ENCODE peak calls at places on chromosomes 3 and 15, in nine cellular contexts. One of them, this sample, is unnamed.

GRCh38 chr3:14674841-14675240 is at the start of gene C3orf20:
- DNase-seq in stimulated activated naive CD4-positive, alpha-beta T cell treated with Interleukin-2 at 50 U/mL for 16 hours: no peak
- DNase-seq in naive thymus-derived CD8-positive, alpha-beta T cell: no peak
- DNase-seq in adipocyte: no peak
- DNase-seq in Right ventricle myocardium superior: no peak
- DNase-seq in fibroblast of the aortic adventitia: no peak
- DNase-seq in SHP77 treated with DMSO at 0.1 percent for 48 hours: no peak
- DNase-seq in NCI-H1105 treated with DMSO at 0.1 percent for 48 hours: no peak
- DNase-seq in activated effector memory CD4-positive, alpha-beta T cell treated with Interleukin-2 at 50 U/mL for 16 hours: no peak
- DNase-seq in this sample: no peak

GRCh38 chr3:142447308-142447851 is 457 bp downstream of the XRN1 start:
- DNase-seq in stimulated activated naive CD4-positive, alpha-beta T cell treated with Interleukin-2 at 50 U/mL for 16 hours: peak; percentile 44
- DNase-seq in naive thymus-derived CD8-positive, alpha-beta T cell: peak; percentile 34
- DNase-seq in adipocyte: peak; percentile 70
- DNase-seq in Right ventricle myocardium superior: peak; percentile 57
- DNase-seq in fibroblast of the aortic adventitia: peak; percentile 61
- DNase-seq in SHP77 treated with DMSO at 0.1 percent for 48 hours: no peak
- DNase-seq in NCI-H1105 treated with DMSO at 0.1 percent for 48 hours: peak; percentile 59
- DNase-seq in activated effector memory CD4-positive, alpha-beta T cell treated with Interleukin-2 at 50 U/mL for 16 hours: peak; percentile 19
- DNase-seq in this sample: no peak

GRCh38 chr3:128472462-128473179 is 5.9 kb upstream of the DNAJB8 start:
- DNase-seq in stimulated activated naive CD4-positive, alpha-beta T cell treated with Interleukin-2 at 50 U/mL for 16 hours: no peak
- DNase-seq in naive thymus-derived CD8-positive, alpha-beta T cell: no peak
- DNase-seq in adipocyte: no peak
- DNase-seq in Right ventricle myocardium superior: no peak
- DNase-seq in fibroblast of the aortic adventitia: no peak
- DNase-seq in SHP77 treated with DMSO at 0.1 percent for 48 hours: no peak
- DNase-seq in NCI-H1105 treated with DMSO at 0.1 percent for 48 hours: no peak
- DNase-seq in activated effector memory CD4-positive, alpha-beta T cell treated with Interleukin-2 at 50 U/mL for 16 hours: no peak
- DNase-seq in this sample: no peak

GRCh38 chr3:111808439-111808838 is 50.6 kb upstream of the PHLDB2 start:
- DNase-seq in stimulated activated naive CD4-positive, alpha-beta T cell treated with Interleukin-2 at 50 U/mL for 16 hours: no peak
- DNase-seq in naive thymus-derived CD8-positive, alpha-beta T cell: no peak
- DNase-seq in adipocyte: peak; percentile 52
- DNase-seq in Right ventricle myocardium superior: no peak
- DNase-seq in fibroblast of the aortic adventitia: no peak
- DNase-seq in SHP77 treated with DMSO at 0.1 percent for 48 hours: no peak
- DNase-seq in NCI-H1105 treated with DMSO at 0.1 percent for 48 hours: no peak
- DNase-seq in activated effector memory CD4-positive, alpha-beta T cell treated with Interleukin-2 at 50 U/mL for 16 hours: no peak
- DNase-seq in this sample: no peak

GRCh38 chr3:170614214-170614966 is 28.5 kb upstream of the SLC7A14 start:
- DNase-seq in stimulated activated naive CD4-positive, alpha-beta T cell treated with Interleukin-2 at 50 U/mL for 16 hours: no peak
- DNase-seq in naive thymus-derived CD8-positive, alpha-beta T cell: no peak
- DNase-seq in adipocyte: peak; percentile 91
- DNase-seq in Right ventricle myocardium superior: no peak
- DNase-seq in fibroblast of the aortic adventitia: peak; percentile 90
- DNase-seq in SHP77 treated with DMSO at 0.1 percent for 48 hours: no peak
- DNase-seq in NCI-H1105 treated with DMSO at 0.1 percent for 48 hours: no peak
- DNase-seq in activated effector memory CD4-positive, alpha-beta T cell treated with Interleukin-2 at 50 U/mL for 16 hours: no peak
- DNase-seq in this sample: peak; percentile 63

GRCh38 chr15:39628821-39629220 is 47.9 kb downstream of the THBS1 start:
- DNase-seq in stimulated activated naive CD4-positive, alpha-beta T cell treated with Interleukin-2 at 50 U/mL for 16 hours: no peak
- DNase-seq in naive thymus-derived CD8-positive, alpha-beta T cell: no peak
- DNase-seq in adipocyte: no peak
- DNase-seq in Right ventricle myocardium superior: no peak
- DNase-seq in fibroblast of the aortic adventitia: peak; percentile 19
- DNase-seq in SHP77 treated with DMSO at 0.1 percent for 48 hours: no peak
- DNase-seq in NCI-H1105 treated with DMSO at 0.1 percent for 48 hours: no peak
- DNase-seq in activated effector memory CD4-positive, alpha-beta T cell treated with Interleukin-2 at 50 U/mL for 16 hours: no peak
- DNase-seq in this sample: no peak

GRCh38 chr15:40506964-40507571 is 36.3 kb downstream of the CHST14 start:
- DNase-seq in stimulated activated naive CD4-positive, alpha-beta T cell treated with Interleukin-2 at 50 U/mL for 16 hours: peak; percentile 46
- DNase-seq in naive thymus-derived CD8-positive, alpha-beta T cell: peak; percentile 62
- DNase-seq in adipocyte: peak; percentile 93
- DNase-seq in Right ventricle myocardium superior: peak; percentile 84
- DNase-seq in fibroblast of the aortic adventitia: peak; percentile 61
- DNase-seq in SHP77 treated with DMSO at 0.1 percent for 48 hours: peak; percentile 49
- DNase-seq in NCI-H1105 treated with DMSO at 0.1 percent for 48 hours: peak; percentile 20
- DNase-seq in activated effector memory CD4-positive, alpha-beta T cell treated with Interleukin-2 at 50 U/mL for 16 hours: peak; percentile 39
- DNase-seq in this sample: no peak

GRCh38 chr3:185807455-185808068 is 17.3 kb downstream of the IGF2BP2 start:
- DNase-seq in stimulated activated naive CD4-positive, alpha-beta T cell treated with Interleukin-2 at 50 U/mL for 16 hours: no peak
- DNase-seq in naive thymus-derived CD8-positive, alpha-beta T cell: no peak
- DNase-seq in adipocyte: no peak
- DNase-seq in Right ventricle myocardium superior: no peak
- DNase-seq in fibroblast of the aortic adventitia: peak; percentile 80
- DNase-seq in SHP77 treated with DMSO at 0.1 percent for 48 hours: no peak
- DNase-seq in NCI-H1105 treated with DMSO at 0.1 percent for 48 hours: no peak
- DNase-seq in activated effector memory CD4-positive, alpha-beta T cell treated with Interleukin-2 at 50 U/mL for 16 hours: no peak
- DNase-seq in this sample: peak; percentile 65

GRCh38 chr15:48507416-48508065 is 138.0 kb downstream of the FBN1 start:
- DNase-seq in stimulated activated naive CD4-positive, alpha-beta T cell treated with Interleukin-2 at 50 U/mL for 16 hours: no peak
- DNase-seq in naive thymus-derived CD8-positive, alpha-beta T cell: no peak
- DNase-seq in adipocyte: peak; percentile 74
- DNase-seq in Right ventricle myocardium superior: no peak
- DNase-seq in fibroblast of the aortic adventitia: peak; percentile 80
- DNase-seq in SHP77 treated with DMSO at 0.1 percent for 48 hours: no peak
- DNase-seq in NCI-H1105 treated with DMSO at 0.1 percent for 48 hours: peak; percentile 30
- DNase-seq in activated effector memory CD4-positive, alpha-beta T cell treated with Interleukin-2 at 50 U/mL for 16 hours: no peak
- DNase-seq in this sample: peak; percentile 19

GRCh38 chr3:15525790-15526189 is 4.3 kb upstream of the COLQ start:
- DNase-seq in stimulated activated naive CD4-positive, alpha-beta T cell treated with Interleukin-2 at 50 U/mL for 16 hours: no peak
- DNase-seq in naive thymus-derived CD8-positive, alpha-beta T cell: no peak
- DNase-seq in adipocyte: no peak
- DNase-seq in Right ventricle myocardium superior: no peak
- DNase-seq in fibroblast of the aortic adventitia: no peak
- DNase-seq in SHP77 treated with DMSO at 0.1 percent for 48 hours: no peak
- DNase-seq in NCI-H1105 treated with DMSO at 0.1 percent for 48 hours: no peak
- DNase-seq in activated effector memory CD4-positive, alpha-beta T cell treated with Interleukin-2 at 50 U/mL for 16 hours: no peak
- DNase-seq in this sample: no peak

GRCh38 chr3:109018828-109019227 is 65.1 kb upstream of the GUCA1C start:
- DNase-seq in stimulated activated naive CD4-positive, alpha-beta T cell treated with Interleukin-2 at 50 U/mL for 16 hours: no peak
- DNase-seq in naive thymus-derived CD8-positive, alpha-beta T cell: no peak
- DNase-seq in adipocyte: no peak
- DNase-seq in Right ventricle myocardium superior: no peak
- DNase-seq in fibroblast of the aortic adventitia: no peak
- DNase-seq in SHP77 treated with DMSO at 0.1 percent for 48 hours: peak; percentile 5
- DNase-seq in NCI-H1105 treated with DMSO at 0.1 percent for 48 hours: no peak
- DNase-seq in activated effector memory CD4-positive, alpha-beta T cell treated with Interleukin-2 at 50 U/mL for 16 hours: no peak
- DNase-seq in this sample: no peak

GRCh38 chr15:29871401-29871800 is 49.1 kb upstream of the TJP1 start:
- DNase-seq in stimulated activated naive CD4-positive, alpha-beta T cell treated with Interleukin-2 at 50 U/mL for 16 hours: no peak
- DNase-seq in naive thymus-derived CD8-positive, alpha-beta T cell: no peak
- DNase-seq in adipocyte: no peak
- DNase-seq in Right ventricle myocardium superior: peak; percentile 67
- DNase-seq in fibroblast of the aortic adventitia: no peak
- DNase-seq in SHP77 treated with DMSO at 0.1 percent for 48 hours: no peak
- DNase-seq in NCI-H1105 treated with DMSO at 0.1 percent for 48 hours: no peak
- DNase-seq in activated effector memory CD4-positive, alpha-beta T cell treated with Interleukin-2 at 50 U/mL for 16 hours: no peak
- DNase-seq in this sample: no peak

GRCh38 chr3:116517308-116517707 is 72.0 kb upstream of the LSAMP start:
- DNase-seq in stimulated activated naive CD4-positive, alpha-beta T cell treated with Interleukin-2 at 50 U/mL for 16 hours: no peak
- DNase-seq in naive thymus-derived CD8-positive, alpha-beta T cell: no peak
- DNase-seq in adipocyte: peak; percentile 1
- DNase-seq in Right ventricle myocardium superior: no peak
- DNase-seq in fibroblast of the aortic adventitia: peak; percentile 1
- DNase-seq in SHP77 treated with DMSO at 0.1 percent for 48 hours: no peak
- DNase-seq in NCI-H1105 treated with DMSO at 0.1 percent for 48 hours: peak; percentile 15
- DNase-seq in activated effector memory CD4-positive, alpha-beta T cell treated with Interleukin-2 at 50 U/mL for 16 hours: no peak
- DNase-seq in this sample: no peak

GRCh38 chr15:44427756-44428724 is 611 bp downstream of the CTDSPL2 start:
- DNase-seq in stimulated activated naive CD4-positive, alpha-beta T cell treated with Interleukin-2 at 50 U/mL for 16 hours: no peak
- DNase-seq in naive thymus-derived CD8-positive, alpha-beta T cell: no peak
- DNase-seq in adipocyte: peak; percentile 78
- DNase-seq in Right ventricle myocardium superior: no peak
- DNase-seq in fibroblast of the aortic adventitia: peak; percentile 6
- DNase-seq in SHP77 treated with DMSO at 0.1 percent for 48 hours: no peak
- DNase-seq in NCI-H1105 treated with DMSO at 0.1 percent for 48 hours: peak; percentile 42
- DNase-seq in activated effector memory CD4-positive, alpha-beta T cell treated with Interleukin-2 at 50 U/mL for 16 hours: no peak
- DNase-seq in this sample: peak; percentile 20

GRCh38 chr3:129051776-129052400 is 8.7 kb upstream of the GP9 start:
- DNase-seq in stimulated activated naive CD4-positive, alpha-beta T cell treated with Interleukin-2 at 50 U/mL for 16 hours: no peak
- DNase-seq in naive thymus-derived CD8-positive, alpha-beta T cell: no peak
- DNase-seq in adipocyte: no peak
- DNase-seq in Right ventricle myocardium superior: peak; percentile 76
- DNase-seq in fibroblast of the aortic adventitia: peak; percentile 20
- DNase-seq in SHP77 treated with DMSO at 0.1 percent for 48 hours: no peak
- DNase-seq in NCI-H1105 treated with DMSO at 0.1 percent for 48 hours: no peak
- DNase-seq in activated effector memory CD4-positive, alpha-beta T cell treated with Interleukin-2 at 50 U/mL for 16 hours: no peak
- DNase-seq in this sample: no peak

GRCh38 chr3:187967982-187968381 is 186.0 kb upstream of the LPP start:
- DNase-seq in stimulated activated naive CD4-positive, alpha-beta T cell treated with Interleukin-2 at 50 U/mL for 16 hours: no peak
- DNase-seq in naive thymus-derived CD8-positive, alpha-beta T cell: no peak
- DNase-seq in adipocyte: no peak
- DNase-seq in Right ventricle myocardium superior: no peak
- DNase-seq in fibroblast of the aortic adventitia: no peak
- DNase-seq in SHP77 treated with DMSO at 0.1 percent for 48 hours: no peak
- DNase-seq in NCI-H1105 treated with DMSO at 0.1 percent for 48 hours: no peak
- DNase-seq in activated effector memory CD4-positive, alpha-beta T cell treated with Interleukin-2 at 50 U/mL for 16 hours: no peak
- DNase-seq in this sample: no peak

GRCh38 chr3:37603722-37604121 is 258.0 kb upstream of the CTDSPL start:
- DNase-seq in stimulated activated naive CD4-positive, alpha-beta T cell treated with Interleukin-2 at 50 U/mL for 16 hours: no peak
- DNase-seq in naive thymus-derived CD8-positive, alpha-beta T cell: no peak
- DNase-seq in adipocyte: no peak
- DNase-seq in Right ventricle myocardium superior: no peak
- DNase-seq in fibroblast of the aortic adventitia: no peak
- DNase-seq in SHP77 treated with DMSO at 0.1 percent for 48 hours: no peak
- DNase-seq in NCI-H1105 treated with DMSO at 0.1 percent for 48 hours: no peak
- DNase-seq in activated effector memory CD4-positive, alpha-beta T cell treated with Interleukin-2 at 50 U/mL for 16 hours: no peak
- DNase-seq in this sample: no peak

GRCh38 chr15:55917881-55918296 is 75.5 kb downstream of the NEDD4 start:
- DNase-seq in stimulated activated naive CD4-positive, alpha-beta T cell treated with Interleukin-2 at 50 U/mL for 16 hours: no peak
- DNase-seq in naive thymus-derived CD8-positive, alpha-beta T cell: no peak
- DNase-seq in adipocyte: peak; percentile 97
- DNase-seq in Right ventricle myocardium superior: no peak
- DNase-seq in fibroblast of the aortic adventitia: peak; percentile 93
- DNase-seq in SHP77 treated with DMSO at 0.1 percent for 48 hours: no peak
- DNase-seq in NCI-H1105 treated with DMSO at 0.1 percent for 48 hours: no peak
- DNase-seq in activated effector memory CD4-positive, alpha-beta T cell treated with Interleukin-2 at 50 U/mL for 16 hours: no peak
- DNase-seq in this sample: peak; percentile 61

GRCh38 chr15:92095691-92096090 is 242.2 kb downstream of the SLCO3A1 start:
- DNase-seq in stimulated activated naive CD4-positive, alpha-beta T cell treated with Interleukin-2 at 50 U/mL for 16 hours: no peak
- DNase-seq in naive thymus-derived CD8-positive, alpha-beta T cell: no peak
- DNase-seq in adipocyte: no peak
- DNase-seq in Right ventricle myocardium superior: no peak
- DNase-seq in fibroblast of the aortic adventitia: no peak
- DNase-seq in SHP77 treated with DMSO at 0.1 percent for 48 hours: no peak
- DNase-seq in NCI-H1105 treated with DMSO at 0.1 percent for 48 hours: no peak
- DNase-seq in activated effector memory CD4-positive, alpha-beta T cell treated with Interleukin-2 at 50 U/mL for 16 hours: no peak
- DNase-seq in this sample: no peak

GRCh38 chr3:160676547-160677303 is at the start of gene ARL14:
- DNase-seq in stimulated activated naive CD4-positive, alpha-beta T cell treated with Interleukin-2 at 50 U/mL for 16 hours: no peak
- DNase-seq in naive thymus-derived CD8-positive, alpha-beta T cell: no peak
- DNase-seq in adipocyte: peak; percentile 25
- DNase-seq in Right ventricle myocardium superior: no peak
- DNase-seq in fibroblast of the aortic adventitia: peak; percentile 65
- DNase-seq in SHP77 treated with DMSO at 0.1 percent for 48 hours: no peak
- DNase-seq in NCI-H1105 treated with DMSO at 0.1 percent for 48 hours: no peak
- DNase-seq in activated effector memory CD4-positive, alpha-beta T cell treated with Interleukin-2 at 50 U/mL for 16 hours: no peak
- DNase-seq in this sample: peak; percentile 17

GRCh38 chr3:127593187-127593586 is 2.7 kb upstream of the TPRA1 start:
- DNase-seq in stimulated activated naive CD4-positive, alpha-beta T cell treated with Interleukin-2 at 50 U/mL for 16 hours: no peak
- DNase-seq in naive thymus-derived CD8-positive, alpha-beta T cell: no peak
- DNase-seq in adipocyte: no peak
- DNase-seq in Right ventricle myocardium superior: no peak
- DNase-seq in fibroblast of the aortic adventitia: no peak
- DNase-seq in SHP77 treated with DMSO at 0.1 percent for 48 hours: no peak
- DNase-seq in NCI-H1105 treated with DMSO at 0.1 percent for 48 hours: no peak
- DNase-seq in activated effector memory CD4-positive, alpha-beta T cell treated with Interleukin-2 at 50 U/mL for 16 hours: no peak
- DNase-seq in this sample: no peak

GRCh38 chr15:36635681-36636080 is 56.3 kb downstream of the CDIN1 start:
- DNase-seq in stimulated activated naive CD4-positive, alpha-beta T cell treated with Interleukin-2 at 50 U/mL for 16 hours: no peak
- DNase-seq in naive thymus-derived CD8-positive, alpha-beta T cell: no peak
- DNase-seq in adipocyte: no peak
- DNase-seq in Right ventricle myocardium superior: no peak
- DNase-seq in fibroblast of the aortic adventitia: no peak
- DNase-seq in SHP77 treated with DMSO at 0.1 percent for 48 hours: no peak
- DNase-seq in NCI-H1105 treated with DMSO at 0.1 percent for 48 hours: no peak
- DNase-seq in activated effector memory CD4-positive, alpha-beta T cell treated with Interleukin-2 at 50 U/mL for 16 hours: no peak
- DNase-seq in this sample: no peak

GRCh38 chr3:152413244-152413643 is 144.5 kb downstream of the MBNL1 start:
- DNase-seq in stimulated activated naive CD4-positive, alpha-beta T cell treated with Interleukin-2 at 50 U/mL for 16 hours: no peak
- DNase-seq in naive thymus-derived CD8-positive, alpha-beta T cell: no peak
- DNase-seq in adipocyte: no peak
- DNase-seq in Right ventricle myocardium superior: no peak
- DNase-seq in fibroblast of the aortic adventitia: no peak
- DNase-seq in SHP77 treated with DMSO at 0.1 percent for 48 hours: no peak
- DNase-seq in NCI-H1105 treated with DMSO at 0.1 percent for 48 hours: no peak
- DNase-seq in activated effector memory CD4-positive, alpha-beta T cell treated with Interleukin-2 at 50 U/mL for 16 hours: no peak
- DNase-seq in this sample: no peak

GRCh38 chr3:134312873-134313838 is 61.1 kb downstream of the AMOTL2 start:
- DNase-seq in stimulated activated naive CD4-positive, alpha-beta T cell treated with Interleukin-2 at 50 U/mL for 16 hours: no peak
- DNase-seq in naive thymus-derived CD8-positive, alpha-beta T cell: no peak
- DNase-seq in adipocyte: peak; percentile 89
- DNase-seq in Right ventricle myocardium superior: peak; percentile 88
- DNase-seq in fibroblast of the aortic adventitia: peak; percentile 82
- DNase-seq in SHP77 treated with DMSO at 0.1 percent for 48 hours: no peak
- DNase-seq in NCI-H1105 treated with DMSO at 0.1 percent for 48 hours: no peak
- DNase-seq in activated effector memory CD4-positive, alpha-beta T cell treated with Interleukin-2 at 50 U/mL for 16 hours: no peak
- DNase-seq in this sample: peak; percentile 50

GRCh38 chr15:41790756-41791546 is 16.7 kb downstream of the MAPKBP1 start:
- DNase-seq in stimulated activated naive CD4-positive, alpha-beta T cell treated with Interleukin-2 at 50 U/mL for 16 hours: no peak
- DNase-seq in naive thymus-derived CD8-positive, alpha-beta T cell: no peak
- DNase-seq in adipocyte: peak; percentile 59
- DNase-seq in Right ventricle myocardium superior: no peak
- DNase-seq in fibroblast of the aortic adventitia: peak; percentile 50
- DNase-seq in SHP77 treated with DMSO at 0.1 percent for 48 hours: no peak
- DNase-seq in NCI-H1105 treated with DMSO at 0.1 percent for 48 hours: no peak
- DNase-seq in activated effector memory CD4-positive, alpha-beta T cell treated with Interleukin-2 at 50 U/mL for 16 hours: no peak
- DNase-seq in this sample: peak; percentile 74

GRCh38 chr15:39273805-39274411 is 307.0 kb upstream of the THBS1 start:
- DNase-seq in stimulated activated naive CD4-positive, alpha-beta T cell treated with Interleukin-2 at 50 U/mL for 16 hours: no peak
- DNase-seq in naive thymus-derived CD8-positive, alpha-beta T cell: no peak
- DNase-seq in adipocyte: peak; percentile 46
- DNase-seq in Right ventricle myocardium superior: no peak
- DNase-seq in fibroblast of the aortic adventitia: peak; percentile 46
- DNase-seq in SHP77 treated with DMSO at 0.1 percent for 48 hours: peak; percentile 85
- DNase-seq in NCI-H1105 treated with DMSO at 0.1 percent for 48 hours: peak; percentile 38
- DNase-seq in activated effector memory CD4-positive, alpha-beta T cell treated with Interleukin-2 at 50 U/mL for 16 hours: no peak
- DNase-seq in this sample: no peak

GRCh38 chr3:159200176-159200575 is 398.3 kb downstream of the MFSD1 start:
- DNase-seq in stimulated activated naive CD4-positive, alpha-beta T cell treated with Interleukin-2 at 50 U/mL for 16 hours: no peak
- DNase-seq in naive thymus-derived CD8-positive, alpha-beta T cell: no peak
- DNase-seq in adipocyte: peak; percentile 76
- DNase-seq in Right ventricle myocardium superior: no peak
- DNase-seq in fibroblast of the aortic adventitia: peak; percentile 65
- DNase-seq in SHP77 treated with DMSO at 0.1 percent for 48 hours: no peak
- DNase-seq in NCI-H1105 treated with DMSO at 0.1 percent for 48 hours: no peak
- DNase-seq in activated effector memory CD4-positive, alpha-beta T cell treated with Interleukin-2 at 50 U/mL for 16 hours: no peak
- DNase-seq in this sample: no peak

GRCh38 chr3:152524198-152525140 is 255.7 kb downstream of the MBNL1 start:
- DNase-seq in stimulated activated naive CD4-positive, alpha-beta T cell treated with Interleukin-2 at 50 U/mL for 16 hours: no peak
- DNase-seq in naive thymus-derived CD8-positive, alpha-beta T cell: no peak
- DNase-seq in adipocyte: peak; percentile 86
- DNase-seq in Right ventricle myocardium superior: no peak
- DNase-seq in fibroblast of the aortic adventitia: peak; percentile 82
- DNase-seq in SHP77 treated with DMSO at 0.1 percent for 48 hours: no peak
- DNase-seq in NCI-H1105 treated with DMSO at 0.1 percent for 48 hours: peak; percentile 73
- DNase-seq in activated effector memory CD4-positive, alpha-beta T cell treated with Interleukin-2 at 50 U/mL for 16 hours: no peak
- DNase-seq in this sample: no peak

GRCh38 chr3:172616061-172616461 is 92.8 kb upstream of the TNFSF10 start:
- DNase-seq in stimulated activated naive CD4-positive, alpha-beta T cell treated with Interleukin-2 at 50 U/mL for 16 hours: no peak
- DNase-seq in naive thymus-derived CD8-positive, alpha-beta T cell: no peak
- DNase-seq in adipocyte: peak; percentile 44
- DNase-seq in Right ventricle myocardium superior: no peak
- DNase-seq in fibroblast of the aortic adventitia: peak; percentile 30
- DNase-seq in SHP77 treated with DMSO at 0.1 percent for 48 hours: no peak
- DNase-seq in NCI-H1105 treated with DMSO at 0.1 percent for 48 hours: no peak
- DNase-seq in activated effector memory CD4-positive, alpha-beta T cell treated with Interleukin-2 at 50 U/mL for 16 hours: no peak
- DNase-seq in this sample: no peak

GRCh38 chr3:97658670-97659285 is 105.8 kb upstream of the ARL6 start:
- DNase-seq in stimulated activated naive CD4-positive, alpha-beta T cell treated with Interleukin-2 at 50 U/mL for 16 hours: no peak
- DNase-seq in naive thymus-derived CD8-positive, alpha-beta T cell: no peak
- DNase-seq in adipocyte: peak; percentile 54
- DNase-seq in Right ventricle myocardium superior: no peak
- DNase-seq in fibroblast of the aortic adventitia: peak; percentile 19
- DNase-seq in SHP77 treated with DMSO at 0.1 percent for 48 hours: peak; percentile 76
- DNase-seq in NCI-H1105 treated with DMSO at 0.1 percent for 48 hours: peak; percentile 52
- DNase-seq in activated effector memory CD4-positive, alpha-beta T cell treated with Interleukin-2 at 50 U/mL for 16 hours: no peak
- DNase-seq in this sample: no peak

GRCh38 chr15:85314139-85314538 is 66.3 kb upstream of the AKAP13 start:
- DNase-seq in stimulated activated naive CD4-positive, alpha-beta T cell treated with Interleukin-2 at 50 U/mL for 16 hours: no peak
- DNase-seq in naive thymus-derived CD8-positive, alpha-beta T cell: no peak
- DNase-seq in adipocyte: no peak
- DNase-seq in Right ventricle myocardium superior: no peak
- DNase-seq in fibroblast of the aortic adventitia: no peak
- DNase-seq in SHP77 treated with DMSO at 0.1 percent for 48 hours: no peak
- DNase-seq in NCI-H1105 treated with DMSO at 0.1 percent for 48 hours: no peak
- DNase-seq in activated effector memory CD4-positive, alpha-beta T cell treated with Interleukin-2 at 50 U/mL for 16 hours: no peak
- DNase-seq in this sample: no peak

This sample was measured in pulmonary artery endothelial cell.